ENCODE peak calls at places on chromosome 20, in five cellular contexts. W is Kasumi-1, B is endothelial cell, N is foreskin fibroblast, L is heart left ventricle. I is an unnamed sample.

GRCh38 chr20:53866787-53867740 is 203.3 kb downstream of the BCAS1 start:
- DNase-seq in B (no peak), W (no peak), L (no peak), N (peak; percentile 34), I (no peak)

GRCh38 chr20:59179988-59180387 is 16.4 kb downstream of the ZNF831 start:
- DNase-seq in W (no peak), B (no peak), N (no peak), L (no peak), I (no peak)

GRCh38 chr20:53891306-53891894 is 179.0 kb downstream of the BCAS1 start:
- DNase-seq in B (no peak), N (peak; percentile 81), L (no peak), W (no peak), I (no peak)

GRCh38 chr20:63024573-63025392 is 18.0 kb upstream of the BHLHE23 start:
- DNase-seq in W (no peak), B (no peak), N (no peak), L (no peak), I (no peak)

GRCh38 chr20:58677808-58678207 is 14.8 kb upstream of the NPEPL1 start:
- DNase-seq in B (no peak), L (no peak), N (no peak), W (no peak), I (no peak)

GRCh38 chr20:10861619-10862018 is 187.8 kb upstream of the JAG1 start:
- DNase-seq in N (peak; percentile 20), L (no peak), W (no peak), B (no peak), I (peak; percentile 85)

GRCh38 chr20:20743511-20744169 is 31.2 kb upstream of the RALGAPA2 start:
- DNase-seq in B (peak; percentile 60), N (no peak), L (peak; percentile 63), W (peak; percentile 82), I (peak; percentile 64)

GRCh38 chr20:32972181-32973076 is 31.8 kb downstream of the SUN5 start:
- DNase-seq in W (peak; percentile 96), L (no peak), B (peak; percentile 41), N (no peak), I (peak; percentile 62)

GRCh38 chr20:35821807-35822242 is 50.0 kb downstream of the PHF20 start:
- DNase-seq in L (no peak), W (no peak), N (peak; percentile 73), B (no peak), I (no peak)